ENCODE peak calls at places on chromosomes 6 and 20, in seven cellular contexts. One of them, this sample, is unnamed.
A peak's percentile ranks its signal among the peaks of the same experiment; 100 is the strongest.

GRCh38 chr6:131688286-131688685 is 12.9 kb downstream of the OR2A4 start:
- DNase-seq in AG04449: no peak
- DNase-seq in kidney epithelial cell: no peak
- DNase-seq in NCI-H526 treated with DMSO at 0.1 percent for 48 hours: no peak
- DNase-seq in T-cell: no peak
- DNase-seq in colonic mucosa: no peak
- DNase-seq in D341Med: no peak
- DNase-seq in this sample: peak; percentile 47

GRCh38 chr20:45153756-45154155 is 20.9 kb upstream of the PI3 start:
- DNase-seq in kidney epithelial cell: no peak
- DNase-seq in NCI-H526 treated with DMSO at 0.1 percent for 48 hours: no peak
- DNase-seq in AG04449: no peak
- DNase-seq in D341Med: no peak
- DNase-seq in T-cell: no peak
- DNase-seq in colonic mucosa: no peak
- DNase-seq in this sample: peak; percentile 49

GRCh38 chr6:26335631-26336323 is 29.2 kb upstream of the BTN3A2 start:
- DNase-seq in NCI-H526 treated with DMSO at 0.1 percent for 48 hours: no peak
- DNase-seq in AG04449: no peak
- DNase-seq in D341Med: no peak
- DNase-seq in kidney epithelial cell: no peak
- DNase-seq in T-cell: no peak
- DNase-seq in colonic mucosa: no peak
- DNase-seq in this sample: no peak

GRCh38 chr6:168026925-168027324 is 29.5 kb downstream of the KIF25 start:
- DNase-seq in D341Med: no peak
- DNase-seq in T-cell: no peak
- DNase-seq in AG04449: no peak
- DNase-seq in NCI-H526 treated with DMSO at 0.1 percent for 48 hours: no peak
- DNase-seq in kidney epithelial cell: no peak
- DNase-seq in colonic mucosa: peak; percentile 3
- DNase-seq in this sample: no peak

GRCh38 chr6:54191460-54191859 is 80.2 kb downstream of the MLIP start:
- DNase-seq in D341Med: no peak
- DNase-seq in kidney epithelial cell: no peak
- DNase-seq in NCI-H526 treated with DMSO at 0.1 percent for 48 hours: no peak
- DNase-seq in AG04449: no peak
- DNase-seq in T-cell: no peak
- DNase-seq in colonic mucosa: no peak
- DNase-seq in this sample: no peak

GRCh38 chr6:157860505-157860991 is 37.5 kb downstream of the SNX9 start:
- DNase-seq in AG04449: no peak
- DNase-seq in NCI-H526 treated with DMSO at 0.1 percent for 48 hours: no peak
- DNase-seq in D341Med: no peak
- DNase-seq in T-cell: peak; percentile 51
- DNase-seq in colonic mucosa: no peak
- DNase-seq in kidney epithelial cell: no peak
- DNase-seq in this sample: no peak

GRCh38 chr6:56381852-56382251 is 134.5 kb upstream of the COL21A1 start:
- DNase-seq in D341Med: no peak
- DNase-seq in kidney epithelial cell: no peak
- DNase-seq in NCI-H526 treated with DMSO at 0.1 percent for 48 hours: peak; percentile 81
- DNase-seq in AG04449: no peak
- DNase-seq in T-cell: no peak
- DNase-seq in colonic mucosa: no peak
- DNase-seq in this sample: no peak

GRCh38 chr6:33417127-33417902 is 592 bp downstream of the CUTA start:
- DNase-seq in T-cell: no peak
- DNase-seq in D341Med: no peak
- DNase-seq in colonic mucosa: no peak
- DNase-seq in kidney epithelial cell: no peak
- DNase-seq in AG04449: peak; percentile 64
- DNase-seq in NCI-H526 treated with DMSO at 0.1 percent for 48 hours: no peak
- DNase-seq in this sample: no peak

GRCh38 chr6:38640216-38640909 is 634 bp upstream of the BTBD9 start:
- DNase-seq in T-cell: no peak
- DNase-seq in colonic mucosa: no peak
- DNase-seq in AG04449: no peak
- DNase-seq in D341Med: no peak
- DNase-seq in kidney epithelial cell: no peak
- DNase-seq in NCI-H526 treated with DMSO at 0.1 percent for 48 hours: no peak
- DNase-seq in this sample: no peak

GRCh38 chr6:82589509-82590206 is 226.0 kb downstream of the TPBG start:
- DNase-seq in D341Med: peak; percentile 22
- DNase-seq in AG04449: peak; percentile 10
- DNase-seq in kidney epithelial cell: peak; percentile 88
- DNase-seq in NCI-H526 treated with DMSO at 0.1 percent for 48 hours: peak; percentile 70
- DNase-seq in T-cell: no peak
- DNase-seq in colonic mucosa: no peak
- DNase-seq in this sample: no peak

GRCh38 chr6:56758553-56758952 is 115.9 kb upstream of the DST start:
- DNase-seq in AG04449: no peak
- DNase-seq in D341Med: no peak
- DNase-seq in colonic mucosa: no peak
- DNase-seq in T-cell: no peak
- DNase-seq in NCI-H526 treated with DMSO at 0.1 percent for 48 hours: no peak
- DNase-seq in kidney epithelial cell: no peak
- DNase-seq in this sample: no peak

GRCh38 chr6:44257753-44258324 is 511 bp upstream of the SLC35B2 start:
- DNase-seq in kidney epithelial cell: no peak
- DNase-seq in T-cell: no peak
- DNase-seq in AG04449: no peak
- DNase-seq in D341Med: no peak
- DNase-seq in NCI-H526 treated with DMSO at 0.1 percent for 48 hours: no peak
- DNase-seq in colonic mucosa: no peak
- DNase-seq in this sample: peak; percentile 85

GRCh38 chr20:6277661-6278060 is 154.8 kb upstream of the FERMT1 start:
- DNase-seq in NCI-H526 treated with DMSO at 0.1 percent for 48 hours: no peak
- DNase-seq in D341Med: no peak
- DNase-seq in kidney epithelial cell: no peak
- DNase-seq in AG04449: no peak
- DNase-seq in T-cell: no peak
- DNase-seq in colonic mucosa: no peak
- DNase-seq in this sample: no peak

GRCh38 chr6:89311853-89312531 is 3.1 kb downstream of the GABRR2 start:
- DNase-seq in T-cell: no peak
- DNase-seq in D341Med: no peak
- DNase-seq in AG04449: no peak
- DNase-seq in NCI-H526 treated with DMSO at 0.1 percent for 48 hours: no peak
- DNase-seq in kidney epithelial cell: no peak
- DNase-seq in colonic mucosa: peak; percentile 56
- DNase-seq in this sample: no peak

GRCh38 chr6:126002755-126003390 is 16.5 kb downstream of the TRMT11 start:
- DNase-seq in AG04449: no peak
- DNase-seq in NCI-H526 treated with DMSO at 0.1 percent for 48 hours: no peak
- DNase-seq in D341Med: no peak
- DNase-seq in kidney epithelial cell: no peak
- DNase-seq in T-cell: no peak
- DNase-seq in colonic mucosa: no peak
- DNase-seq in this sample: no peak

GRCh38 chr6:157533397-157533814 is 152.4 kb downstream of the ZDHHC14 start:
- DNase-seq in kidney epithelial cell: no peak
- DNase-seq in AG04449: no peak
- DNase-seq in T-cell: no peak
- DNase-seq in colonic mucosa: no peak
- DNase-seq in D341Med: no peak
- DNase-seq in NCI-H526 treated with DMSO at 0.1 percent for 48 hours: no peak
- DNase-seq in this sample: no peak

GRCh38 chr20:35059612-35060011 is 33.0 kb downstream of the TRPC4AP start:
- DNase-seq in NCI-H526 treated with DMSO at 0.1 percent for 48 hours: no peak
- DNase-seq in kidney epithelial cell: no peak
- DNase-seq in AG04449: no peak
- DNase-seq in colonic mucosa: no peak
- DNase-seq in T-cell: no peak
- DNase-seq in D341Med: no peak
- DNase-seq in this sample: no peak

GRCh38 chr6:105603779-105604592 is 201.1 kb upstream of the PREP start:
- DNase-seq in kidney epithelial cell: no peak
- DNase-seq in NCI-H526 treated with DMSO at 0.1 percent for 48 hours: no peak
- DNase-seq in colonic mucosa: peak; percentile 35
- DNase-seq in T-cell: no peak
- DNase-seq in D341Med: no peak
- DNase-seq in AG04449: no peak
- DNase-seq in this sample: no peak

GRCh38 chr20:23248524-23248923 is 102.1 kb upstream of the NXT1 start:
- DNase-seq in T-cell: no peak
- DNase-seq in AG04449: no peak
- DNase-seq in colonic mucosa: no peak
- DNase-seq in kidney epithelial cell: no peak
- DNase-seq in NCI-H526 treated with DMSO at 0.1 percent for 48 hours: no peak
- DNase-seq in D341Med: no peak
- DNase-seq in this sample: no peak

GRCh38 chr20:31822421-31823330 is 3.5 kb downstream of the MYLK2 start:
- DNase-seq in NCI-H526 treated with DMSO at 0.1 percent for 48 hours: peak; percentile 79
- DNase-seq in T-cell: peak; percentile 47
- DNase-seq in kidney epithelial cell: no peak
- DNase-seq in colonic mucosa: peak; percentile 66
- DNase-seq in AG04449: no peak
- DNase-seq in D341Med: peak; percentile 94
- DNase-seq in this sample: peak; percentile 55

GRCh38 chr6:111199935-111200822 is 112.9 kb downstream of the SLC16A10 start:
- DNase-seq in T-cell: no peak
- DNase-seq in colonic mucosa: no peak
- DNase-seq in kidney epithelial cell: no peak
- DNase-seq in AG04449: no peak
- DNase-seq in NCI-H526 treated with DMSO at 0.1 percent for 48 hours: no peak
- DNase-seq in D341Med: no peak
- DNase-seq in this sample: no peak

GRCh38 chr6:163250122-163250521 is 164.4 kb upstream of the QKI start:
- DNase-seq in kidney epithelial cell: no peak
- DNase-seq in T-cell: no peak
- DNase-seq in AG04449: no peak
- DNase-seq in NCI-H526 treated with DMSO at 0.1 percent for 48 hours: no peak
- DNase-seq in D341Med: no peak
- DNase-seq in colonic mucosa: no peak
- DNase-seq in this sample: no peak

GRCh38 chr20:62120990-62121775 is 1.1 kb upstream of the LSM14B start:
- DNase-seq in kidney epithelial cell: no peak
- DNase-seq in T-cell: no peak
- DNase-seq in colonic mucosa: peak; percentile 61
- DNase-seq in AG04449: no peak
- DNase-seq in NCI-H526 treated with DMSO at 0.1 percent for 48 hours: peak; percentile 81
- DNase-seq in D341Med: no peak
- DNase-seq in this sample: no peak

GRCh38 chr6:45626087-45626891 is 248.6 kb upstream of the SUPT3H start:
- DNase-seq in T-cell: no peak
- DNase-seq in AG04449: peak; percentile 73
- DNase-seq in colonic mucosa: no peak
- DNase-seq in NCI-H526 treated with DMSO at 0.1 percent for 48 hours: no peak
- DNase-seq in kidney epithelial cell: no peak
- DNase-seq in D341Med: no peak
- DNase-seq in this sample: no peak

GRCh38 chr6:109369724-109370123 is 12.5 kb downstream of the CD164 start:
- DNase-seq in D341Med: no peak
- DNase-seq in colonic mucosa: no peak
- DNase-seq in kidney epithelial cell: no peak
- DNase-seq in T-cell: no peak
- DNase-seq in AG04449: no peak
- DNase-seq in NCI-H526 treated with DMSO at 0.1 percent for 48 hours: no peak
- DNase-seq in this sample: no peak

GRCh38 chr6:33206864-33207568 is 1.3 kb upstream of the RING1 start:
- DNase-seq in D341Med: no peak
- DNase-seq in T-cell: no peak
- DNase-seq in AG04449: no peak
- DNase-seq in colonic mucosa: no peak
- DNase-seq in kidney epithelial cell: no peak
- DNase-seq in NCI-H526 treated with DMSO at 0.1 percent for 48 hours: no peak
- DNase-seq in this sample: no peak

GRCh38 chr20:458766-459165 is 3.6 kb downstream of the TBC1D20 start:
- DNase-seq in NCI-H526 treated with DMSO at 0.1 percent for 48 hours: no peak
- DNase-seq in AG04449: no peak
- DNase-seq in kidney epithelial cell: no peak
- DNase-seq in T-cell: no peak
- DNase-seq in colonic mucosa: no peak
- DNase-seq in D341Med: no peak
- DNase-seq in this sample: no peak

GRCh38 chr6:29005183-29005885 is at the start of gene ZNF311:
- DNase-seq in NCI-H526 treated with DMSO at 0.1 percent for 48 hours: peak; percentile 12
- DNase-seq in D341Med: no peak
- DNase-seq in colonic mucosa: peak; percentile 70
- DNase-seq in kidney epithelial cell: no peak
- DNase-seq in T-cell: no peak
- DNase-seq in AG04449: no peak
- DNase-seq in this sample: no peak

GRCh38 chr20:43977962-43978361 is 63.3 kb downstream of the TOX2 start:
- DNase-seq in D341Med: no peak
- DNase-seq in T-cell: no peak
- DNase-seq in NCI-H526 treated with DMSO at 0.1 percent for 48 hours: no peak
- DNase-seq in colonic mucosa: no peak
- DNase-seq in kidney epithelial cell: no peak
- DNase-seq in AG04449: no peak
- DNase-seq in this sample: no peak

GRCh38 chr6:36195471-36196048 is 984 bp upstream of the BRPF3 start:
- DNase-seq in D341Med: no peak
- DNase-seq in AG04449: no peak
- DNase-seq in colonic mucosa: no peak
- DNase-seq in T-cell: peak; percentile 5
- DNase-seq in kidney epithelial cell: no peak
- DNase-seq in NCI-H526 treated with DMSO at 0.1 percent for 48 hours: peak; percentile 24
- DNase-seq in this sample: no peak

GRCh38 chr6:75830959-75831885 is 82.2 kb downstream of the MYO6 start:
- DNase-seq in D341Med: no peak
- DNase-seq in AG04449: peak; percentile 12
- DNase-seq in NCI-H526 treated with DMSO at 0.1 percent for 48 hours: no peak
- DNase-seq in kidney epithelial cell: no peak
- DNase-seq in T-cell: no peak
- DNase-seq in colonic mucosa: no peak
- DNase-seq in this sample: no peak